ENCODE peak calls at places on chromosomes 2 and 18, in six cellular contexts. One of them, this sample, is unnamed.

GRCh38 chr18:43665239-43665788 is 388.0 kb upstream of the SYT4 start:
- DNase-seq in foreskin fibroblast: peak; percentile 88
- DNase-seq in endothelial cell: no peak
- DNase-seq in heart left ventricle: no peak
- DNase-seq in GM23338: no peak
- DNase-seq in psoas muscle: no peak
- DNase-seq in this sample: no peak

GRCh38 chr2:188495990-188496431 is 204.3 kb downstream of the GULP1 start:
- DNase-seq in foreskin fibroblast: peak; percentile 46
- DNase-seq in endothelial cell: no peak
- DNase-seq in heart left ventricle: no peak
- DNase-seq in GM23338: no peak
- DNase-seq in psoas muscle: no peak
- DNase-seq in this sample: no peak

GRCh38 chr2:64792995-64793639 is 139.4 kb upstream of the SERTAD2 start:
- DNase-seq in foreskin fibroblast: no peak
- DNase-seq in endothelial cell: no peak
- DNase-seq in heart left ventricle: no peak
- DNase-seq in GM23338: no peak
- DNase-seq in psoas muscle: no peak
- DNase-seq in this sample: no peak

GRCh38 chr2:156466739-156467405 is 30.7 kb downstream of the GPD2 start:
- DNase-seq in foreskin fibroblast: no peak
- DNase-seq in endothelial cell: no peak
- DNase-seq in heart left ventricle: no peak
- DNase-seq in GM23338: no peak
- DNase-seq in psoas muscle: no peak
- DNase-seq in this sample: no peak

GRCh38 chr2:107731435-107731834 is 95.3 kb upstream of the RGPD4 start:
- DNase-seq in foreskin fibroblast: no peak
- DNase-seq in endothelial cell: no peak
- DNase-seq in heart left ventricle: no peak
- DNase-seq in GM23338: no peak
- DNase-seq in psoas muscle: no peak
- DNase-seq in this sample: no peak

GRCh38 chr2:216923706-216924105 is 63.8 kb upstream of the TNP1 start:
- DNase-seq in foreskin fibroblast: no peak
- DNase-seq in endothelial cell: no peak
- DNase-seq in heart left ventricle: no peak
- DNase-seq in GM23338: no peak
- DNase-seq in psoas muscle: no peak
- DNase-seq in this sample: no peak

GRCh38 chr2:200317975-200318374 is 11.5 kb downstream of the SPATS2L start:
- DNase-seq in foreskin fibroblast: no peak
- DNase-seq in endothelial cell: no peak
- DNase-seq in heart left ventricle: no peak
- DNase-seq in GM23338: no peak
- DNase-seq in psoas muscle: no peak
- DNase-seq in this sample: no peak

GRCh38 chr2:218168635-218169462 is 2.1 kb upstream of the CXCR1 start:
- DNase-seq in foreskin fibroblast: no peak
- DNase-seq in endothelial cell: peak; percentile 72
- DNase-seq in heart left ventricle: no peak
- DNase-seq in GM23338: peak; percentile 91
- DNase-seq in psoas muscle: no peak
- DNase-seq in this sample: peak; percentile 75

GRCh38 chr2:16382451-16382850 is 283.2 kb downstream of the CYRIA start:
- DNase-seq in foreskin fibroblast: no peak
- DNase-seq in endothelial cell: peak; percentile 17
- DNase-seq in heart left ventricle: no peak
- DNase-seq in GM23338: no peak
- DNase-seq in psoas muscle: no peak
- DNase-seq in this sample: no peak

GRCh38 chr2:144322379-144322778 is 197.5 kb downstream of the ZEB2 start:
- DNase-seq in foreskin fibroblast: peak; percentile 47
- DNase-seq in endothelial cell: no peak
- DNase-seq in heart left ventricle: no peak
- DNase-seq in GM23338: no peak
- DNase-seq in psoas muscle: no peak
- DNase-seq in this sample: no peak

GRCh38 chr2:151051584-151052220 is 210.0 kb downstream of the RBM43 start:
- DNase-seq in foreskin fibroblast: peak; percentile 56
- DNase-seq in endothelial cell: peak; percentile 22
- DNase-seq in heart left ventricle: no peak
- DNase-seq in GM23338: peak; percentile 66
- DNase-seq in psoas muscle: no peak
- DNase-seq in this sample: no peak

GRCh38 chr2:6181525-6182270 is 489.5 kb downstream of the SOX11 start:
- DNase-seq in foreskin fibroblast: no peak
- DNase-seq in endothelial cell: no peak
- DNase-seq in heart left ventricle: no peak
- DNase-seq in GM23338: no peak
- DNase-seq in psoas muscle: no peak
- DNase-seq in this sample: no peak

GRCh38 chr18:62898359-62898758 is 183.0 kb downstream of the PHLPP1 start:
- DNase-seq in foreskin fibroblast: no peak
- DNase-seq in endothelial cell: no peak
- DNase-seq in heart left ventricle: no peak
- DNase-seq in GM23338: no peak
- DNase-seq in psoas muscle: no peak
- DNase-seq in this sample: no peak

GRCh38 chr18:9743200-9744016 is 35.3 kb downstream of the RAB31 start:
- DNase-seq in foreskin fibroblast: peak; percentile 98
- DNase-seq in endothelial cell: no peak
- DNase-seq in heart left ventricle: no peak
- DNase-seq in GM23338: peak; percentile 32
- DNase-seq in psoas muscle: peak; percentile 50
- DNase-seq in this sample: no peak

GRCh38 chr2:181828122-181828705 is 63.3 kb upstream of the ITPRID2 start:
- DNase-seq in foreskin fibroblast: no peak
- DNase-seq in endothelial cell: no peak
- DNase-seq in heart left ventricle: no peak
- DNase-seq in GM23338: no peak
- DNase-seq in psoas muscle: peak; percentile 40
- DNase-seq in this sample: no peak

GRCh38 chr18:6837904-6838303 is 108.4 kb downstream of the ARHGAP28 start:
- DNase-seq in foreskin fibroblast: no peak
- DNase-seq in endothelial cell: no peak
- DNase-seq in heart left ventricle: no peak
- DNase-seq in GM23338: no peak
- DNase-seq in psoas muscle: no peak
- DNase-seq in this sample: no peak

GRCh38 chr2:23925702-23926288 is 1.1 kb downstream of the ATAD2B start:
- DNase-seq in foreskin fibroblast: peak; percentile 59
- DNase-seq in endothelial cell: peak; percentile 30
- DNase-seq in heart left ventricle: peak; percentile 61
- DNase-seq in GM23338: peak; percentile 51
- DNase-seq in psoas muscle: peak; percentile 59
- DNase-seq in this sample: peak; percentile 82

GRCh38 chr2:17935242-17935885 is 56.9 kb downstream of the KCNS3 start:
- DNase-seq in foreskin fibroblast: no peak
- DNase-seq in endothelial cell: peak; percentile 7
- DNase-seq in heart left ventricle: no peak
- DNase-seq in GM23338: peak; percentile 40
- DNase-seq in psoas muscle: no peak
- DNase-seq in this sample: no peak

GRCh38 chr18:24397694-24398365 is at the start of gene OSBPL1A:
- DNase-seq in foreskin fibroblast: peak; percentile 95
- DNase-seq in endothelial cell: peak; percentile 97
- DNase-seq in heart left ventricle: peak; percentile 98
- DNase-seq in GM23338: peak; percentile 99
- DNase-seq in psoas muscle: peak; percentile 93
- DNase-seq in this sample: peak; percentile 98

GRCh38 chr2:36530178-36530982 is 67.6 kb downstream of the FEZ2 start:
- DNase-seq in foreskin fibroblast: peak; percentile 49
- DNase-seq in endothelial cell: no peak
- DNase-seq in heart left ventricle: no peak
- DNase-seq in GM23338: no peak
- DNase-seq in psoas muscle: no peak
- DNase-seq in this sample: no peak

GRCh38 chr2:109137616-109138015 is 8.6 kb downstream of the SH3RF3 start:
- DNase-seq in foreskin fibroblast: no peak
- DNase-seq in endothelial cell: no peak
- DNase-seq in heart left ventricle: no peak
- DNase-seq in GM23338: no peak
- DNase-seq in psoas muscle: no peak
- DNase-seq in this sample: no peak

GRCh38 chr18:31301201-31301655 is 16.7 kb upstream of the DSG1 start:
- DNase-seq in foreskin fibroblast: no peak
- DNase-seq in endothelial cell: no peak
- DNase-seq in heart left ventricle: no peak
- DNase-seq in GM23338: peak; percentile 77
- DNase-seq in psoas muscle: no peak
- DNase-seq in this sample: no peak

GRCh38 chr2:20452551-20452950 is 5.7 kb downstream of the RHOB start:
- DNase-seq in foreskin fibroblast: no peak
- DNase-seq in endothelial cell: no peak
- DNase-seq in heart left ventricle: no peak
- DNase-seq in GM23338: peak; percentile 29
- DNase-seq in psoas muscle: no peak
- DNase-seq in this sample: peak; percentile 82
- TF ChIP-seq CTCF in foreskin fibroblast: peak; percentile 17
- TF ChIP-seq CTCF in endothelial cell: no peak
- TF ChIP-seq CTCF in heart left ventricle: no peak
- TF ChIP-seq CTCF in GM23338: no peak
- TF ChIP-seq CTCF in psoas muscle: no peak
- TF ChIP-seq CTCF in this sample: no peak

GRCh38 chr18:49884465-49884864 is 71.1 kb upstream of the ACAA2 start:
- DNase-seq in foreskin fibroblast: no peak
- DNase-seq in endothelial cell: no peak
- DNase-seq in heart left ventricle: no peak
- DNase-seq in GM23338: no peak
- DNase-seq in psoas muscle: no peak
- DNase-seq in this sample: no peak

GRCh38 chr18:49890041-49890440 is 76.7 kb upstream of the ACAA2 start:
- DNase-seq in foreskin fibroblast: no peak
- DNase-seq in endothelial cell: no peak
- DNase-seq in heart left ventricle: no peak
- DNase-seq in GM23338: no peak
- DNase-seq in psoas muscle: no peak
- DNase-seq in this sample: no peak

GRCh38 chr18:49892148-49892924 is 79.0 kb upstream of the ACAA2 start:
- DNase-seq in foreskin fibroblast: no peak
- DNase-seq in endothelial cell: no peak
- DNase-seq in heart left ventricle: no peak
- DNase-seq in GM23338: no peak
- DNase-seq in psoas muscle: no peak
- DNase-seq in this sample: no peak

GRCh38 chr18:49884959-49885358 is 71.6 kb upstream of the ACAA2 start:
- DNase-seq in foreskin fibroblast: no peak
- DNase-seq in endothelial cell: no peak
- DNase-seq in heart left ventricle: no peak
- DNase-seq in GM23338: no peak
- DNase-seq in psoas muscle: no peak
- DNase-seq in this sample: no peak

DNA sequence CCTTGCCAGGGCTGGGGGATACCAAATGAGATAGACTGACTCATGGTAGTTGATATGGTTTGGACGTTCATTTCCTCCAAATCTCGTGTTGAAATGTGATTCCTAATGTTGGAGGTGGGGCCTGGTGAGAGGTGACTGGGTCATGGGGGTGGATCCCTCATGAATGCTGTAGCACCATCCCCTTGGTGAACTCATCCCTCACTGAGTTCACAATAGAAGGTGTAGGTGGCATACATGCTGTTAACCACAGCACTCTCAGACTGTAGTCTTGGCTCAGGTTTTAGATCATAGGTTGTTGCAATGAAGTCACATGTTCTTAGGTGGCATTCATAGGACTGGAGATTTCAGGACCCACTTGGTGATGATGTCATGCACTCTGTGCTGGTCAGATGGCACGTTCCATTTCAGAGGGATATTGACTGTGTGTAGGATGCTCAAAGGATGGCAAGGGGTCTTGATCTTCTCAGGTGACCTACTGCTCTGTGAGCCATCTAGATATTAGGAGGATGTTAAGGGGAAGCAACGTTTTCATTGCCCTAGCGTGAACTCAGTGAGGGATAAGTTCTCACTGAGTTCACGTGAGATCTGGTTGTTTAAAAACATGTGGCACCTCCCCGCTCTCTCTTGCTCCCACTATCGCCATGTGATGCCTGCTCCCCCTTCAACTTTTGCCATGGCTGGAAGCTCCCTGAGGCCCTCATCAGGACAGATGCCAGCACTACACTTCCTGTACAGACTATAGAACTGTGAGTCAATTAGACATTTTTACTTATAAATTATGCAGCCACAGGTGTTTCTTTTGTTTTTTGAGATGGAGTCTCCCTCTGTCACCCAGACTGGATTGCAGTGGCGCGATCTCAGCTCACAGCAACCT is 73.8 kb upstream of the ACAA2 start:
- DNase-seq in foreskin fibroblast: no peak
- DNase-seq in endothelial cell: peak; percentile 11
- DNase-seq in heart left ventricle: no peak
- DNase-seq in GM23338: peak; percentile 64
- DNase-seq in psoas muscle: no peak
- DNase-seq in this sample: no peak
- TF ChIP-seq CTCF in foreskin fibroblast: no peak
- TF ChIP-seq CTCF in endothelial cell: no peak
- TF ChIP-seq CTCF in heart left ventricle: no peak
- TF ChIP-seq CTCF in GM23338: peak; percentile 62
- TF ChIP-seq CTCF in psoas muscle: no peak
- TF ChIP-seq CTCF in this sample: no peak

GRCh38 chr2:63027220-63027619 is 23.4 kb upstream of the OTX1 start:
- DNase-seq in foreskin fibroblast: no peak
- DNase-seq in endothelial cell: no peak
- DNase-seq in heart left ventricle: no peak
- DNase-seq in GM23338: no peak
- DNase-seq in psoas muscle: no peak
- DNase-seq in this sample: no peak

GRCh38 chr2:63029058-63029457 is 21.6 kb upstream of the OTX1 start:
- DNase-seq in foreskin fibroblast: peak; percentile 52
- DNase-seq in endothelial cell: no peak
- DNase-seq in heart left ventricle: no peak
- DNase-seq in GM23338: no peak
- DNase-seq in psoas muscle: no peak
- DNase-seq in this sample: no peak

GRCh38 chr2:63018439-63018838 is 32.2 kb upstream of the OTX1 start:
- DNase-seq in foreskin fibroblast: no peak
- DNase-seq in endothelial cell: no peak
- DNase-seq in heart left ventricle: no peak
- DNase-seq in GM23338: no peak
- DNase-seq in psoas muscle: no peak
- DNase-seq in this sample: no peak

DNA sequence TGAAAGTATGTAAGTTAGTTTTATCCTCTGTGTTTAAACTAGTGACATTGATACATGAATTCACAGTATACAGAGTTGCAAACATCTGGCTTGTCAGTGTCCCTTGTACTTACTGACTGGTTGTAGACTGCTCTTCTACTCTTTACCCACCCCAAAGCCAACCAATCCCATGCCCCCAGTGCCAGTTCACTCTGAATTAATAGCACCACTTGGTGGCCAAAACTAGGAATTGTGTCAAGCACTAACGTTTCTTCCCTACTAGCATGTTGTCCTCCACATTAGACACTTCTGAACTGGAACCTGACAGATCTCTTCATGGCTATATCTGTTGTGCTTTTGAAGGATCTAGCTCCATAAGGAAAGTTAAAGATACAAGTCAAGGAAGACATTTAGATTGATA is 27.2 kb upstream of the OTX1 start:
- DNase-seq in foreskin fibroblast: peak; percentile 10
- DNase-seq in endothelial cell: peak; percentile 42
- DNase-seq in heart left ventricle: no peak
- DNase-seq in GM23338: peak; percentile 83
- DNase-seq in psoas muscle: no peak
- DNase-seq in this sample: no peak
- TF ChIP-seq CTCF in foreskin fibroblast: no peak
- TF ChIP-seq CTCF in endothelial cell: no peak
- TF ChIP-seq CTCF in heart left ventricle: no peak
- TF ChIP-seq CTCF in GM23338: peak; percentile 64
- TF ChIP-seq CTCF in psoas muscle: no peak
- TF ChIP-seq CTCF in this sample: no peak

GRCh38 chr2:208501217-208501616 is 94.6 kb downstream of the PTH2R start:
- DNase-seq in foreskin fibroblast: no peak
- DNase-seq in endothelial cell: no peak
- DNase-seq in heart left ventricle: no peak
- DNase-seq in GM23338: peak; percentile 71
- DNase-seq in psoas muscle: no peak
- DNase-seq in this sample: no peak
- TF ChIP-seq CTCF in foreskin fibroblast: no peak
- TF ChIP-seq CTCF in endothelial cell: no peak
- TF ChIP-seq CTCF in heart left ventricle: no peak
- TF ChIP-seq CTCF in GM23338: no peak
- TF ChIP-seq CTCF in psoas muscle: no peak
- TF ChIP-seq CTCF in this sample: no peak